ENCODE peak calls at places on chromosomes 11 and 22, in six cellular contexts. I, V, E, B, W and C are unnamed samples.

GRCh38 chr22:27669798-27670599 is 131.6 kb downstream of the MN1 start:
- DNase-seq in I (no peak), V (no peak), E (no peak), B (no peak), W (no peak), C (no peak)

GRCh38 chr22:26975865-26976264 is 318.5 kb downstream of the MIAT start:
- DNase-seq in I (no peak), V (no peak), E (no peak), B (no peak), W (no peak), C (no peak)

GRCh38 chr11:96426356-96427103 is 36.7 kb downstream of the JRKL start:
- DNase-seq in I (peak; percentile 45), V (no peak), E (no peak), B (no peak), W (peak; percentile 63), C (no peak)

GRCh38 chr11:23730307-23730998 is 766.4 kb upstream of the LUZP2 start:
- DNase-seq in I (no peak), V (no peak), E (no peak), B (no peak), W (no peak), C (no peak)

GRCh38 chr11:118048472-118049370 is 28.2 kb upstream of the TMPRSS4 start:
- DNase-seq in I (no peak), V (no peak), E (no peak), B (no peak), W (no peak), C (no peak)

GRCh38 chr11:112298535-112298934 is 37.9 kb upstream of the PLET1 start:
- DNase-seq in I (no peak), V (peak; percentile 67), E (no peak), B (no peak), W (no peak), C (no peak)

GRCh38 chr22:35620624-35621245 is 3.6 kb upstream of the MB start:
- DNase-seq in I (no peak), V (no peak), E (no peak), B (no peak), W (peak; percentile 11), C (no peak)

GRCh38 chr11:57116654-57117053 is 65.1 kb upstream of the LRRC55 start:
- DNase-seq in I (peak; percentile 71), V (no peak), E (no peak), B (peak; percentile 38), W (peak; percentile 24), C (peak; percentile 41)

GRCh38 chr11:63560506-63561179 is 2.5 kb downstream of the PLAAT2 start:
- DNase-seq in I (no peak), V (peak; percentile 48), E (peak; percentile 44), B (peak; percentile 60), W (no peak), C (peak; percentile 66)